ENCODE peak calls at places on chromosomes 16 and 17, in five cellular contexts. D is NCI-H1436, G is EL, S is GM19239, V is NCI-H69. I is an unnamed sample.

GRCh38 chr17:65434251-65434650 is 127.2 kb downstream of the AXIN2 start:
- DNase-seq in D (no peak), G (no peak), V (no peak), S (no peak), I (no peak)

GRCh38 chr16:68658258-68658973 is 13.3 kb downstream of the CDH3 start:
- DNase-seq in S (no peak), V (no peak), D (no peak), G (peak), I (no peak)

GRCh38 chr16:80899804-80900592 is 95.6 kb upstream of the CDYL2 start:
- DNase-seq in D (no peak), V (peak), S (no peak), G (peak), I (no peak)

GRCh38 chr16:10171225-10171624 is 11.0 kb downstream of the GRIN2A start:
- DNase-seq in D (no peak), S (no peak), V (no peak), G (no peak), I (no peak)

GRCh38 chr16:68257906-68258800 is 6.2 kb upstream of the SLC7A6 start:
- DNase-seq in V (no peak), G (peak), S (no peak), D (no peak), I (peak)

GRCh38 chr17:44827863-44828262 is 2.2 kb downstream of the GJC1 start:
- DNase-seq in V (no peak), S (no peak), G (peak), D (no peak), I (no peak)

GRCh38 chr16:86664518-86665318 is 86.4 kb downstream of the FOXL1 start:
- DNase-seq in S (peak), V (no peak), D (no peak), G (peak), I (no peak)

GRCh38 chr17:65564793-65565192 is 3.3 kb upstream of the AXIN2 start:
- DNase-seq in S (no peak), G (no peak), D (peak), V (peak), I (peak)

GRCh38 chr16:17304124-17304813 is 166.5 kb downstream of the XYLT1 start:
- DNase-seq in D (no peak), G (no peak), S (no peak), V (no peak), I (peak)

GRCh38 chr16:6863135-6863534 is 469.5 kb upstream of the RBFOX1 start:
- DNase-seq in S (no peak), G (no peak), V (no peak), D (no peak), I (no peak)